ENCODE peak calls at places on chromosome 1, in five cellular contexts. O is Panc1; F is neural crest cell; W is Calu3; N is effector CD4-positive, alpha-beta T cell. E is an unnamed sample.

GRCh38 chr1:203361843-203362524 is 11.1 kb upstream of the FMOD start:
- DNase-seq in W (no peak), O (no peak), F (no peak), N (no peak), E (no peak)

GRCh38 chr1:48767957-48768510 is 8.7 kb downstream of the BEND5 start:
- DNase-seq in W (no peak), F (no peak), N (no peak), O (no peak), E (no peak)

GRCh38 chr1:19100008-19100407 is 110.1 kb downstream of the UBR4 start:
- DNase-seq in F (no peak), O (no peak), N (no peak), W (no peak), E (no peak)

GRCh38 chr1:201565771-201566528 is 27.0 kb downstream of the NAV1 start:
- DNase-seq in F (no peak), W (no peak), O (no peak), N (no peak), E (no peak)

GRCh38 chr1:178450871-178451270 is 45.9 kb downstream of the CLEC20A start:
- DNase-seq in F (no peak), W (no peak), O (no peak), N (no peak), E (no peak)

GRCh38 chr1:167797005-167797404 is 75.2 kb downstream of the MPZL1 start:
- DNase-seq in W (peak), F (no peak), O (no peak), N (no peak), E (peak)

GRCh38 chr1:31669786-31670582 is 25.3 kb upstream of the PEF1 start:
- DNase-seq in F (no peak), N (no peak), W (peak), O (no peak), E (peak)

GRCh38 chr1:113101588-113101987 is 28.6 kb downstream of the LRIG2 start:
- DNase-seq in N (no peak), F (no peak), W (no peak), O (no peak), E (no peak)

GRCh38 chr1:203557958-203558760 is 64.2 kb downstream of the OPTC start:
- DNase-seq in F (no peak), W (peak), O (peak), N (no peak), E (no peak)

GRCh38 chr1:90402893-90403849 is 313.9 kb downstream of the BARHL2 start:
- DNase-seq in F (no peak), N (no peak), O (peak), W (peak), E (peak)

GRCh38 chr1:93578911-93579825 is 102.5 kb downstream of the BCAR3 start:
- DNase-seq in O (no peak), N (no peak), F (no peak), W (peak), E (no peak)

GRCh38 chr1:31954607-31955283 is 16.6 kb upstream of the PTP4A2 start:
- DNase-seq in W (peak), N (no peak), F (no peak), O (no peak), E (peak)

GRCh38 chr1:106798991-106799390 is 257.5 kb upstream of the PRMT6 start:
- DNase-seq in O (no peak), W (peak), N (no peak), F (no peak), E (no peak)

GRCh38 chr1:165815725-165816124 is 11.7 kb upstream of the UCK2 start:
- DNase-seq in W (no peak), N (no peak), O (no peak), F (no peak), E (no peak)

GRCh38 chr1:172149377-172149776 is 271.1 kb upstream of the C1orf105 start:
- DNase-seq in O (no peak), N (no peak), F (no peak), W (no peak), E (no peak)

GRCh38 chr1:177170756-177171535 is at the start of gene BRINP2:
- DNase-seq in W (no peak), F (peak), N (no peak), O (no peak), E (no peak)